ENCODE peak calls at places on chromosomes 2 and 18, in seven cellular contexts. B is mammary epithelial cell, Q is colonic mucosa, R is thyroid gland, E is HepG2, S is uterus, I is AG04449. P is an unnamed sample.

GRCh38 chr2:109098251-109098920 is 30.6 kb upstream of the SH3RF3 start:
- DNase-seq in B (peak), R (no peak), Q (no peak), S (no peak), I (no peak), E (no peak), P (peak)

GRCh38 chr2:195094330-195094729 is 562.7 kb upstream of the SLC39A10 start:
- DNase-seq in B (peak), R (no peak), I (no peak), S (no peak), E (no peak), Q (no peak), P (peak)

GRCh38 chr2:42693013-42693575 is 70.8 kb downstream of the OXER1 start:
- DNase-seq in Q (no peak), S (no peak), I (no peak), R (no peak), B (peak), E (no peak), P (no peak)

GRCh38 chr18:9643549-9643948 is 29.2 kb upstream of the PPP4R1 start:
- DNase-seq in Q (no peak), S (no peak), R (peak), I (peak), B (peak), E (peak), P (peak)

GRCh38 chr2:205053827-205054410 is 508.6 kb downstream of the PARD3B start:
- DNase-seq in E (no peak), Q (no peak), B (no peak), R (no peak), I (no peak), S (no peak), P (peak)

GRCh38 chr2:44801289-44801675 is 140.2 kb upstream of the SIX3 start:
- DNase-seq in R (no peak), I (no peak), B (no peak), S (no peak), Q (no peak), E (no peak), P (no peak)

GRCh38 chr2:54500404-54501147 is 44.4 kb downstream of the SPTBN1 start:
- DNase-seq in S (peak), B (no peak), I (no peak), E (no peak), Q (no peak), R (no peak), P (no peak)

GRCh38 chr2:12918841-12919445 is 202.2 kb downstream of the TRIB2 start:
- DNase-seq in R (peak), I (peak), S (peak), Q (peak), B (peak), E (no peak), P (peak)

GRCh38 chr2:72124391-72124790 is 23.3 kb downstream of the CYP26B1 start:
- DNase-seq in Q (no peak), E (no peak), S (no peak), B (no peak), I (peak), R (no peak), P (no peak)

GRCh38 chr2:159290289-159290907 is 3.9 kb upstream of the WDSUB1 start:
- DNase-seq in B (peak), Q (peak), S (no peak), I (peak), R (no peak), E (peak), P (peak)

GRCh38 chr18:36402765-36403396 is 105.4 kb downstream of the FHOD3 start:
- DNase-seq in R (no peak), I (no peak), S (no peak), Q (no peak), E (no peak), B (no peak), P (peak)

GRCh38 chr2:21404827-21405625 is 281.3 kb downstream of the TDRD15 start:
- DNase-seq in S (no peak), R (no peak), E (no peak), B (peak), Q (no peak), I (no peak), P (no peak)

GRCh38 chr18:57741273-57741672 is 61.8 kb downstream of the ATP8B1 start:
- DNase-seq in E (no peak), S (no peak), R (no peak), B (no peak), I (no peak), Q (peak), P (peak)

GRCh38 chr18:62239475-62239874 is 52.4 kb downstream of the RELCH start:
- DNase-seq in R (no peak), S (no peak), I (no peak), Q (no peak), E (peak), B (no peak), P (no peak)

GRCh38 chr2:222054813-222055212 is 244.0 kb downstream of the PAX3 start:
- DNase-seq in E (no peak), B (no peak), R (no peak), Q (no peak), S (no peak), I (no peak), P (no peak)

GRCh38 chr2:96556441-96557330 is 20.1 kb downstream of the ARID5A start:
- DNase-seq in B (peak), S (no peak), R (no peak), I (peak), E (peak), Q (peak), P (peak)

GRCh38 chr2:157404363-157404762 is 39.5 kb downstream of the CYTIP start:
- DNase-seq in Q (no peak), B (peak), I (no peak), E (no peak), S (no peak), R (peak), P (no peak)

GRCh38 chr2:109703076-109703475 is 88.9 kb downstream of the SOWAHC start:
- DNase-seq in B (peak), Q (no peak), S (no peak), I (peak), E (no peak), R (no peak), P (peak)

GRCh38 chr2:241617431-241618154 is 19.4 kb downstream of the THAP4 start:
- DNase-seq in I (no peak), Q (no peak), E (no peak), S (no peak), B (no peak), R (no peak), P (no peak)

GRCh38 chr18:36303203-36303844 is 5.8 kb downstream of the FHOD3 start:
- DNase-seq in B (no peak), S (no peak), Q (no peak), E (no peak), I (no peak), R (no peak), P (no peak)

GRCh38 chr18:23138470-23138869 is 3.2 kb downstream of the CABLES1 start:
- DNase-seq in B (no peak), E (no peak), S (peak), I (no peak), Q (no peak), R (peak), P (no peak)

GRCh38 chr2:233007739-233008138 is 5.3 kb downstream of the NGEF start:
- DNase-seq in B (no peak), S (no peak), E (no peak), Q (no peak), I (peak), R (no peak), P (no peak)

GRCh38 chr2:236137066-236137465 is 31.1 kb downstream of the GBX2 start:
- DNase-seq in B (no peak), S (no peak), R (no peak), Q (no peak), I (no peak), E (no peak), P (no peak)

GRCh38 chr2:98730053-98730850 is 680 bp downstream of the MGAT4A start:
- DNase-seq in Q (peak), R (peak), S (peak), I (no peak), B (no peak), E (peak), P (no peak)

GRCh38 chr2:33409417-33409955 is 67.0 kb upstream of the RASGRP3 start:
- DNase-seq in E (no peak), R (no peak), I (no peak), S (no peak), Q (no peak), B (peak), P (no peak)

GRCh38 chr2:36655456-36655855 is 41.1 kb upstream of the VIT start:
- DNase-seq in E (no peak), I (peak), S (no peak), B (no peak), Q (no peak), R (no peak), P (peak)

GRCh38 chr2:39860538-39860937 is 81.5 kb upstream of the THUMPD2 start:
- DNase-seq in S (no peak), R (no peak), B (peak), I (no peak), Q (no peak), E (no peak), P (no peak)

GRCh38 chr18:24022141-24022540 is 7.6 kb downstream of the TTC39C start:
- DNase-seq in I (no peak), B (peak), E (no peak), Q (no peak), R (no peak), S (no peak), P (peak)

GRCh38 chr2:169808211-169808610 is 9.5 kb downstream of the SSB start:
- DNase-seq in B (no peak), R (no peak), I (peak), S (no peak), E (no peak), Q (no peak), P (peak)

GRCh38 chr2:232321156-232321816 is 57.3 kb upstream of the ALPP start:
- DNase-seq in E (no peak), Q (no peak), B (no peak), I (no peak), R (no peak), S (peak), P (no peak)

GRCh38 chr2:236075802-236076201 is 92.4 kb downstream of the GBX2 start:
- DNase-seq in R (no peak), E (peak), Q (no peak), B (no peak), S (no peak), I (no peak), P (no peak)

GRCh38 chr2:109264595-109265328 is 135.8 kb downstream of the SH3RF3 start:
- DNase-seq in R (peak), I (no peak), S (no peak), B (no peak), Q (no peak), E (peak), P (peak)

GRCh38 chr2:98634406-98635092 is 26.2 kb downstream of the UNC50 start:
- DNase-seq in I (no peak), B (peak), E (peak), R (no peak), Q (no peak), S (no peak), P (no peak)

GRCh38 chr2:121663458-121663857 is 14.2 kb upstream of the CLASP1 start:
- DNase-seq in I (no peak), R (no peak), Q (no peak), B (no peak), E (no peak), S (no peak), P (peak)

GRCh38 chr2:50178050-50178449 is 853.9 kb downstream of the NRXN1 start:
- DNase-seq in R (no peak), E (no peak), S (no peak), B (no peak), I (no peak), Q (no peak), P (no peak)

GRCh38 chr2:238079874-238080327 is 19.1 kb downstream of the SCLY start:
- DNase-seq in B (no peak), Q (no peak), R (no peak), S (no peak), E (peak), I (no peak), P (no peak)

GRCh38 chr2:164655750-164656149 is 34.5 kb upstream of the GRB14 start:
- DNase-seq in I (no peak), B (no peak), S (no peak), Q (no peak), E (no peak), R (no peak), P (peak)
- TF ChIP-seq CTCF in I (peak), B (peak), S (no peak), Q (no peak), E (peak), R (no peak), P (peak)

DNA sequence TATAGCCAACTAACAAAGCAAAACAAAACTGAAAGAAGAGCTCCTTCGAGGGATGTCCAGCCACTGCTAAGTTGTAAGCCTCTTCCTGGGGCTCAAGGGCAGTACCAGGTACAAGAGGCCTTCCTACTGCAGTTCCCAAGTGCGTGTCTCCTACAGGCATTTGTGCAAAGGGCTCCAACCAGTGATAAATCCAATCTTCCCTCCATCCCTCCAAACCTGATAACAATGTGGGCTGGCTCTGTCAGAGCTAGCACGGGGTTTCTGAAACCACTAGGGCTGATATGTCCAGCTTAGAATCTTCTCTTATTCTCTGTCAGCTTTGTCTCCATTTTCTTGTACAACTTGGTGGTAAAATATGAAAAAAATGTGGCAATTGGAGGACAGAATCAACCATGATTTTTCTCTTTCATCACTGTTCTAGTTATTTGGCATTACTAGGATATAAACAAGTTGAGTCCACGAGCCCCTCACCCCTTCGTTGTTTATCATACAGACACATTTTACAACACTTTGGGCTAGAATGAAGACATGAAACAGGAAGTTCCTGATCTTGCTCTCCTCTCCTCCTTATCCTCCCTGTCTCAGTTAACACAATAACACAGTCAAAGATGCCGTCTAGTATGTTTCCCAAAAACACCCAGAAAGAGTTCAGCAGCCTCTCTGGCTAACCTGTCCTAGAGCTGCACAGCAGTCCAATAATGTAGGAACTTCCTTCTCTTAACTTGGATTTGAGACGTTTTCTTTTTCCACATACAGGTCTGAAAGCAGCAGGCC is 35.4 kb upstream of the WIPF1 start:
- DNase-seq in B (no peak), E (no peak), S (no peak), I (no peak), Q (no peak), R (no peak), P (peak)
- H3K4me3 ChIP-seq in B (no peak), E (no peak), S (peak), I (no peak), Q (peak), R (no peak), P (no peak)

GRCh38 chr2:202136526-202136925 is 63.5 kb downstream of the KIAA2012 start:
- DNase-seq in I (no peak), E (no peak), B (no peak), R (no peak), Q (no peak), S (no peak), P (no peak)

GRCh38 chr2:202140522-202141292 is 67.7 kb downstream of the KIAA2012 start:
- DNase-seq in E (no peak), R (no peak), I (no peak), Q (no peak), S (no peak), B (no peak), P (no peak)

GRCh38 chr2:202133556-202134245 is 60.6 kb downstream of the KIAA2012 start:
- DNase-seq in Q (no peak), E (no peak), I (peak), S (no peak), R (no peak), B (no peak), P (no peak)

GRCh38 chr2:202135111-202135874 is 62.2 kb downstream of the KIAA2012 start:
- DNase-seq in E (no peak), S (peak), I (peak), Q (peak), R (peak), B (peak), P (peak)
- TF ChIP-seq CTCF in E (no peak), S (no peak), I (no peak), Q (no peak), R (no peak), B (no peak), P (no peak)

GRCh38 chr18:72871091-72871490 is 3.3 kb upstream of the NETO1 start:
- DNase-seq in B (peak), I (peak), Q (no peak), S (no peak), E (no peak), R (no peak), P (peak)

GRCh38 chr18:72866901-72867701 is 686 bp downstream of the NETO1 start:
- DNase-seq in I (no peak), B (peak), S (no peak), R (no peak), E (no peak), Q (no peak), P (no peak)

GRCh38 chr18:72867721-72868665 is at the start of gene NETO1:
- DNase-seq in I (no peak), Q (no peak), R (no peak), E (no peak), S (no peak), B (peak), P (no peak)

GRCh38 chr18:72869786-72870185 is 2.0 kb upstream of the NETO1 start:
- DNase-seq in S (no peak), R (no peak), B (no peak), E (no peak), I (no peak), Q (no peak), P (no peak)

GRCh38 chr18:72868666-72869661 is 1.2 kb upstream of the NETO1 start:
- DNase-seq in R (no peak), E (no peak), I (no peak), B (no peak), Q (no peak), S (no peak), P (no peak)
- H3K4me3 ChIP-seq in R (no peak), E (no peak), I (peak), B (peak), Q (no peak), S (no peak), P (no peak)

GRCh38 chr2:74474899-74475298 is 2.4 kb upstream of the MRPL53 start:
- DNase-seq in Q (no peak), I (no peak), E (no peak), R (no peak), S (no peak), B (no peak), P (no peak)
- TF ChIP-seq CTCF in Q (no peak), I (peak), E (peak), R (no peak), S (no peak), B (peak), P (peak)

DNA sequence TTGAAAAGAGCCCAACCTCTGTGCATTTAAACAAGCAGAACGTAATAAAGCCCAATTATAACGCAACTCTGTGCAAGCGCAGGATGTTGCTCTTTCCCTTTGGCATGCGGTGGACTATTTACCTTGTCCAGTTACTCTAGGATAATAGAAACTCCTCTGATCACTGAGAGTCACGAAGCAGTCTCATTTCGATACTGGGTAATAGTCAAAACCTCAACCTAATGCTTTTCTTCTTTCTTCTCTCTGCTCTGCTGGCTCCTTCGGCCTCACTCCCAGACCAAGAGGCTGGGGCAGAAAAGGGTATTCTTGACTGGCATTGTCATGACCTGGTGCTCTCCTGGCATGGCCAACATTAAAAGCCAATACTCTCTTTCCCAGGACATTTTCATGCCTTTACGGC is 89.7 kb upstream of the GCFC2 start:
- DNase-seq in E (no peak), I (no peak), R (no peak), S (no peak), B (no peak), Q (no peak), P (no peak)
- H3K4me3 ChIP-seq in E (no peak), I (no peak), R (no peak), S (no peak), B (no peak), Q (no peak), P (no peak)

DNA sequence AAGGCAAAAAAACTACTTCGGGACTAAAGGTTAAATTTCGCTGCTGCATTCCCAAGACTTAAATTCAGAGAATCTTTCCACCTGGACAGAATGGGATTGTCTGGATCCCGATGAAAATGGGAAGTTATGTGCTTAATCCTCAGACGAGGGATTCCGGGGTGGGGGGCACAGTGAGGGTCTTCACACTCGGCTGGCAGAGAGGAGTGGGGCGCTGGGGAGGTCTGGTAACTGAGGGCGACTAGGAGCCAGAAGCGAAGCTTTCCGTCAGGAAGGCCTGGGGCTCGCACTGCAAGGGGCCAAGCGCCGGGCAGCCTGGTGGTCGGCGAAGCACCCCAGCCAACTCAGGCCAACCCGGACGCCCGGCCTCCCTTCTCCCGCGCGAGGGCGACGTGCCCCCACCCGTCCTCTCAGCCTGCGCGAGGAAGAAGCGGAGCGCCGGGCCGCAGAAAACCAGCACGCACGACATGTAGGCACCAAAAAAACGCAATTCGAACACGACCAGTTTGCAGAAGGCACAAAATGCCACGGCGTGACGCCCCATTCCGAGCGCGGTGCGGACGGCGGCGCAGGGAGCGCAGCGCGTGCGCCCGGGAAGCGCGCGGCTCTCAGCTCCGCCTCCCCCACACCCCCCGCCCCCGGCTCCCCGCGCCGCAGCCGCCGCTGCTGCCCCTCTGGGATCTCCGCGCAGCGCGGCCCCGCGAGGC is 188.1 kb downstream of the ZEB2 start:
- DNase-seq in R (no peak), S (peak), I (peak), E (no peak), Q (peak), B (no peak), P (no peak)
- TF ChIP-seq CTCF in R (peak), S (peak), I (peak), E (peak), Q (no peak), B (peak), P (peak)

GRCh38 chr2:111708478-111708877 is 175.5 kb downstream of the ANAPC1 start:
- DNase-seq in Q (no peak), B (no peak), I (no peak), S (no peak), R (no peak), E (no peak), P (no peak)

GRCh38 chr2:111705206-111705605 is 178.8 kb downstream of the ANAPC1 start:
- DNase-seq in Q (no peak), B (no peak), E (no peak), R (no peak), S (no peak), I (no peak), P (no peak)

GRCh38 chr2:111705711-111706323 is 178.2 kb downstream of the ANAPC1 start:
- DNase-seq in Q (no peak), B (peak), E (peak), I (no peak), R (peak), S (no peak), P (peak)

GRCh38 chr2:111707700-111708099 is 176.3 kb downstream of the ANAPC1 start:
- DNase-seq in S (no peak), Q (no peak), I (no peak), R (no peak), B (no peak), E (no peak), P (no peak)

GRCh38 chr2:111706481-111707001 is 177.5 kb downstream of the ANAPC1 start:
- DNase-seq in S (no peak), B (no peak), R (no peak), Q (no peak), E (no peak), I (no peak), P (no peak)
- H3K4me3 ChIP-seq in S (no peak), B (no peak), R (no peak), Q (no peak), E (no peak), I (no peak), P (no peak)

P was measured in fibroblast of pulmonary artery.